ENCODE peak calls at places on chromosomes 13 and 19, in ten cellular contexts. C, T, M, N, J, Z, U, P, G and D are unnamed samples. For H3K27me3 and H3K36me3, the result is how much of the 10 kb centered on the place peaks cover.

GRCh38 chr13:59423708-59424355 is 739.9 kb downstream of the DIAPH3 start:
- DNase-seq in N (no peak), U (no peak), Z (no peak), T (no peak), G (no peak), M (no peak), P (no peak), C (no peak), J (no peak), D (no peak)

GRCh38 chr13:93235258-93236015 is 8.8 kb downstream of the GPC6 start:
- DNase-seq in N (no peak), U (no peak), T (no peak), M (peak), P (no peak), G (peak), Z (no peak), J (no peak), C (no peak), D (no peak)

GRCh38 chr19:56720281-56720680 is 48.7 kb upstream of the ZNF835 start:
- DNase-seq in C (peak), J (no peak), Z (no peak), U (no peak), G (no peak), M (no peak), P (no peak), N (no peak), T (no peak), D (peak)

GRCh38 chr19:42323852-42324654 is 1.4 kb upstream of the MEGF8 start:
- DNase-seq in U (peak), N (no peak), J (no peak), G (no peak), T (no peak), C (no peak), Z (no peak), P (no peak), M (no peak), D (no peak)

GRCh38 chr19:39212377-39212742 is 8.3 kb upstream of the SYCN start:
- DNase-seq in J (no peak), N (peak), P (no peak), M (no peak), U (peak), T (no peak), C (no peak), Z (no peak), G (no peak), D (no peak)

GRCh38 chr13:98520674-98521449 is 56.0 kb downstream of the STK24 start:
- DNase-seq in Z (no peak), G (no peak), M (no peak), T (no peak), C (no peak), J (no peak), P (no peak), N (no peak), U (no peak), D (no peak)

GRCh38 chr13:73268306-73268705 is 209.5 kb downstream of the KLF5 start:
- DNase-seq in C (no peak), Z (no peak), J (no peak), N (no peak), T (no peak), G (no peak), M (no peak), P (peak), U (peak), D (peak)

GRCh38 chr13:90545070-90545840 is 802.2 kb upstream of the MIR17HG start:
- DNase-seq in P (peak), N (no peak), M (no peak), T (peak), J (no peak), U (no peak), Z (no peak), C (no peak), G (no peak), D (no peak)

GRCh38 chr13:27673911-27674310 is 52.2 kb downstream of the POLR1D start:
- DNase-seq in N (no peak), C (no peak), U (no peak), P (no peak), M (no peak), Z (no peak), G (no peak), J (no peak), T (peak), D (no peak)

GRCh38 chr19:29003641-29004409 is 209.1 kb downstream of the UQCRFS1 start:
- DNase-seq in C (no peak), J (no peak), U (no peak), P (no peak), N (no peak), Z (no peak), G (peak), M (peak), T (no peak), D (no peak)

GRCh38 chr13:101343128-101343787 is 73.0 kb downstream of the NALCN start:
- DNase-seq in P (no peak), M (no peak), U (no peak), J (no peak), N (no peak), C (no peak), G (no peak), Z (no peak), T (no peak), D (no peak)

GRCh38 chr19:1609680-1610474 is 4.6 kb upstream of the UQCR11 start:
- DNase-seq in P (no peak), T (no peak), J (no peak), M (no peak), U (no peak), C (no peak), G (no peak), N (no peak), Z (no peak), D (no peak)

GRCh38 chr13:62176051-62176450 is 760.4 kb upstream of the PCDH20 start:
- DNase-seq in N (no peak), C (no peak), T (no peak), M (no peak), Z (no peak), G (no peak), U (no peak), P (no peak), J (no peak), D (no peak)

GRCh38 chr13:69935043-69935442 is 172.6 kb upstream of the ATXN8OS start:
- DNase-seq in C (no peak), M (no peak), J (no peak), U (no peak), P (peak), Z (no peak), G (no peak), T (no peak), N (no peak), D (no peak)

GRCh38 chr13:95335667-95336066 is 34.4 kb upstream of the ABCC4 start:
- DNase-seq in Z (no peak), J (no peak), N (no peak), T (no peak), M (no peak), G (no peak), C (no peak), U (no peak), P (peak), D (no peak)

GRCh38 chr19:54430306-54431254 is 15.3 kb downstream of the TTYH1 start:
- DNase-seq in U (peak), M (no peak), P (no peak), C (no peak), J (no peak), Z (no peak), G (no peak), N (peak), T (peak), D (peak)

GRCh38 chr19:9323919-9324583 is at the start of gene ZNF559:
- DNase-seq in G (peak), J (peak), T (peak), N (peak), U (peak), Z (peak), M (peak), P (peak), C (peak), D (peak)

GRCh38 chr13:71867101-71867814 is at the start of gene DACH1:
- DNase-seq in N (no peak), U (peak), P (peak), M (no peak), Z (no peak), C (peak), J (no peak), T (peak), G (no peak), D (peak)

GRCh38 chr13:41075485-41075884 is 14.2 kb downstream of the WBP4 start:
- DNase-seq in J (no peak), T (no peak), U (no peak), M (no peak), G (no peak), Z (no peak), N (no peak), P (no peak), C (no peak), D (no peak)

GRCh38 chr13:52850396-52851152 is 2.1 kb upstream of the PCDH8 start:
- DNase-seq in C (peak), J (peak), M (peak), Z (peak), N (peak), T (peak), P (peak), U (peak), G (no peak), D (peak)

GRCh38 chr13:50127017-50127725 is 111.9 kb downstream of the KCNRG start:
- DNase-seq in M (peak), C (peak), N (peak), T (peak), U (peak), Z (no peak), J (no peak), P (no peak), G (peak), D (peak)

GRCh38 chr19:35270381-35270811 is 1.6 kb downstream of the USF2 start:
- DNase-seq in P (no peak), C (no peak), N (no peak), T (no peak), J (no peak), M (no peak), G (no peak), U (no peak), Z (no peak), D (no peak)

GRCh38 chr13:102642029-102642428 is 45.2 kb downstream of the TPP2 start:
- DNase-seq in C (no peak), M (no peak), P (no peak), G (no peak), T (no peak), Z (no peak), N (no peak), U (no peak), J (no peak), D (no peak)

GRCh38 chr13:100235311-100235901 is 146.5 kb downstream of the PCCA start:
- DNase-seq in M (no peak), P (peak), Z (no peak), N (no peak), J (no peak), T (peak), C (no peak), G (no peak), U (no peak), D (no peak)

GRCh38 chr13:98675837-98676236 is 76.6 kb downstream of the SLC15A1 start:
- DNase-seq in Z (no peak), C (no peak), T (no peak), G (no peak), M (no peak), J (no peak), P (no peak), U (no peak), N (no peak), D (no peak)

GRCh38 chr19:51029718-51030117 is 3.3 kb upstream of the KLK11 start:
- DNase-seq in N (no peak), G (peak), P (no peak), U (no peak), C (no peak), Z (no peak), M (no peak), T (no peak), J (no peak), D (no peak)

GRCh38 chr19:11337080-11337479 is 2.4 kb downstream of the RAB3D start:
- DNase-seq in J (no peak), M (no peak), G (no peak), Z (no peak), C (no peak), P (no peak), T (no peak), N (no peak), U (no peak), D (no peak)

GRCh38 chr13:30997697-30998547 is 65.5 kb downstream of the TEX26 start:
- DNase-seq in U (no peak), T (peak), M (no peak), Z (no peak), J (no peak), N (no peak), C (no peak), G (no peak), P (no peak), D (no peak)

GRCh38 chr13:98460519-98460918 is 116.4 kb downstream of the STK24 start:
- DNase-seq in P (no peak), N (no peak), G (peak), J (no peak), T (no peak), Z (no peak), M (no peak), C (no peak), U (no peak), D (no peak)

GRCh38 chr13:47064381-47064780 is 167.5 kb upstream of the HTR2A start:
- DNase-seq in J (no peak), T (no peak), P (no peak), C (no peak), N (no peak), M (no peak), G (no peak), Z (no peak), U (no peak), D (no peak)

GRCh38 chr13:72506706-72507105 is 220.7 kb downstream of the MZT1 start:
- DNase-seq in T (no peak), J (no peak), Z (no peak), P (no peak), M (no peak), C (no peak), G (no peak), U (no peak), N (no peak), D (no peak)

GRCh38 chr13:114113961-114114360 is 18.5 kb downstream of the RASA3 start:
- DNase-seq in Z (no peak), N (no peak), U (peak), C (peak), J (peak), P (no peak), G (no peak), M (peak), T (no peak), D (no peak)

GRCh38 chr13:96958286-96958891 is 35.9 kb downstream of the OXGR1 start:
- DNase-seq in U (no peak), N (no peak), Z (no peak), M (no peak), J (no peak), P (peak), T (no peak), C (no peak), G (no peak), D (no peak)

GRCh38 chr19:38049105-38049649 is 142.2 kb downstream of the SIPA1L3 start:
- DNase-seq in Z (no peak), T (no peak), C (no peak), M (no peak), N (peak), G (no peak), U (peak), J (no peak), P (no peak), D (no peak)

GRCh38 chr19:46320559-46320958 is 23.7 kb downstream of the HIF3A start:
- DNase-seq in J (no peak), T (no peak), U (no peak), G (no peak), N (no peak), P (no peak), M (no peak), C (no peak), Z (no peak), D (no peak)

GRCh38 chr19:46317339-46317738 is 20.5 kb downstream of the HIF3A start:
- DNase-seq in J (no peak), P (no peak), M (no peak), T (no peak), N (no peak), U (no peak), G (no peak), Z (no peak), C (no peak), D (no peak)

GRCh38 chr19:46321653-46322052 is 24.8 kb downstream of the HIF3A start:
- DNase-seq in U (no peak), N (no peak), C (no peak), P (no peak), Z (no peak), J (no peak), G (no peak), M (no peak), T (no peak), D (no peak)

GRCh38 chr19:46324277-46324676 is 22.6 kb upstream of the PPP5C start:
- DNase-seq in M (no peak), J (no peak), Z (no peak), C (no peak), N (no peak), T (no peak), G (no peak), U (no peak), P (no peak), D (no peak)

GRCh38 chr19:46319620-46320019 is 22.8 kb downstream of the HIF3A start:
- DNase-seq in N (no peak), M (peak), P (no peak), Z (no peak), U (no peak), T (no peak), J (no peak), C (no peak), G (no peak), D (no peak)
- H3K27ac ChIP-seq in N (no peak), M (peak), P (no peak), Z (no peak), U (no peak), T (no peak), J (no peak), C (peak), G (no peak), D (peak)

DNA sequence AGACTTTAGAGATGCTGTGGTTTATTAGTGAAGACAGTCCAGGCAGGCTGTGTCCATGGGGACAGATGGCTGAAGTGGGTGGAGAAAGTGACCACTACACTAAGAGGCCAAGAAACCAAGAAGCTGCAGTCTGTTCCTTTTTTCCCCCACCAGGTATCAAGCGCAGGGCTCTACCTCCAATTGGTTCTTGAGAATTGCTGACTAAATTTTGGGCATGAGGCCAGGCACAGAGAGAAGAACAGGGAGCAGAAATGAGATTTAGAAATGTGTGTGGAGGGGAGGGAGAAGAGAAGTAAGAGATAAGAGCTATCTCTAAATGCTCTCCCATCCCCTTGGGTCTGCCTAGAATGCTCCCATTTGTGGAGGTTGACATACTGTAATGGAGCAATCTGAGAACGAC is 12.3 kb upstream of the CYSLTR2 start:
- DNase-seq in G (no peak), J (no peak), C (no peak), N (no peak), M (no peak), U (no peak), Z (no peak), T (no peak), P (no peak), D (no peak)
- H3K27me3 ChIP-seq in G (under half), J (under half), C (under half), N (under half), M (under half), U (under half), Z (under half), T (under half), P (under half), D (under half)

GRCh38 chr13:75818181-75819110 is 182.3 kb downstream of the LMO7 start:
- DNase-seq in C (no peak), P (no peak), J (no peak), M (no peak), N (no peak), T (no peak), Z (no peak), U (no peak), G (no peak), D (no peak)

GRCh38 chr13:75813323-75813722 is 177.2 kb downstream of the LMO7 start:
- DNase-seq in N (no peak), J (no peak), M (no peak), G (no peak), Z (no peak), P (no peak), T (no peak), C (no peak), U (no peak), D (no peak)

GRCh38 chr13:75812751-75813181 is 176.6 kb downstream of the LMO7 start:
- DNase-seq in C (no peak), G (no peak), T (no peak), N (no peak), M (no peak), U (no peak), P (no peak), J (no peak), Z (no peak), D (no peak)
- H3K36me3 ChIP-seq in C (under half), G (under half), T (under half), N (under half), M (under half), U (under half), P (under half), J (under half), Z (under half), D (under half)

DNA sequence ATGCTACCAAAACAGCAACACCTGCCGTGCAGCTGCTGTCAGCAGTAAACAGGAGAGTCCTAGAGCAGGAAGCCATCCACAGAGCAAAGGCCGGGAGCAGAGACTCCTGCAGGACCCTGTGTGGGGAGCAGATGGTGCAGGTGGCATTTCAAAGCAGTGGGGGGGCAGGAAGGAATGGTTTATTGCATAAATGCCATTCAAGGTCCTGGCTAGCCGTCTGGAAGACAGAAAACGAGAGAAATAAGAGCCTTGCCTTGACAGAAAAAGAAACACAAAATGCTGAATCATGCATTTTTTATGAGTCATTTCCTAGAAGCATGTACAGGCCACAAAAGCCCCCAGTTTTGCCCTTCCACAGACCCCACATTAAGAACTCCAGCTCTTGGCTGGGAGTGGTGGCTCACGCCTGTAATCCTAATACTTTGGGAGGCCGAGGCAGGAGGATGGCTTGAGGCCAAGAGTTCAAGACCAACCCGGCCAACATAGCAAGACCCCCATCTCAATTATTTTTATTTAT is 5.4 kb downstream of the RSPH6A start:
- DNase-seq in J (no peak), G (no peak), M (no peak), P (peak), C (no peak), T (no peak), N (no peak), Z (no peak), U (no peak), D (no peak)
- H3K27ac ChIP-seq in J (no peak), G (no peak), M (no peak), P (no peak), C (no peak), T (no peak), N (no peak), Z (no peak), U (no peak), D (no peak)

GRCh38 chr19:8127311-8127710 is 22.1 kb downstream of the FBN3 start:
- DNase-seq in Z (no peak), N (no peak), T (no peak), U (no peak), G (no peak), M (no peak), J (no peak), C (no peak), P (no peak), D (no peak)
- H3K27me3 ChIP-seq in Z (under half), N (under half), T (under half), U (under half), G (under half), M (under half), J (under half), C (under half), P (under half), D (under half)

DNA sequence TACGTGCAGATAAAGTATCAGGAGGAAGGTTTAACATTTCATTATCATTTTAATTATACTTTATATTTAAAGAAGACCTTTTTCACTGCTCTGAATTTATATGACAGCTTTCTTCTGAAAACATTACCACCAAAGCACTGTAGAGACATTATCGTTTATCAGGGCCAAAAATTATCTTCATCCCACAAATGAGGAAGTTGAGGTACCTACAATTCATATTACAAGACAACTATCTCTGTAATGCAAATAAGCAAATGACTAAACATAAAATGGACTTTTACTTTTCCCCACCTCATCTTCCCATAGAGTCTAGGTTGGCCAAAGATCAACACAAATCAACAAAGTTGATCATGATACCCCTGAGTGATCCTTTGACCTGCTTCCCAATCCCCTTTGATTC is 30.9 kb upstream of the SMAD9 start:
- DNase-seq in T (no peak), C (no peak), M (no peak), U (no peak), J (no peak), Z (no peak), G (no peak), N (no peak), P (no peak), D (no peak)
- H3K36me3 ChIP-seq in T (half or more), C (under half), M (under half), U (under half), J (under half), Z (under half), G (under half), N (under half), P (under half), D (under half)